ENCODE peak calls at places on chromosomes 16 and 17, in seven cellular contexts. M is fibroblast of the aortic adventitia; Y is AG04450; N is transverse colon; A is mammary epithelial cell; W is endodermal cell; I is CD8-positive, alpha-beta T cell. P is an unnamed sample.

GRCh38 chr17:12545877-12546513 is 119.7 kb upstream of the MYOCD start:
- DNase-seq in M (peak), Y (no peak), N (peak), A (no peak), W (peak), I (no peak), P (no peak)

GRCh38 chr17:1379930-1380313 is 20.1 kb downstream of the YWHAE start:
- DNase-seq in M (no peak), Y (no peak), N (no peak), A (peak), W (no peak), I (no peak), P (no peak)

GRCh38 chr16:1494129-1494640 is 1.0 kb downstream of the TELO2 start:
- DNase-seq in M (peak), Y (peak), N (peak), A (peak), W (peak), I (no peak), P (peak)

GRCh38 chr16:66906916-66907836 is 11.5 kb downstream of the CDH16 start:
- DNase-seq in M (no peak), Y (no peak), N (no peak), A (no peak), W (no peak), I (no peak), P (no peak)

GRCh38 chr17:28174352-28175046 is 132.0 kb downstream of the NLK start:
- DNase-seq in M (no peak), Y (no peak), N (no peak), A (peak), W (peak), I (no peak), P (no peak)

GRCh38 chr17:77916771-77917481 is 41.6 kb upstream of the TNRC6C start:
- DNase-seq in M (no peak), Y (no peak), N (no peak), A (no peak), W (no peak), I (no peak), P (no peak)

GRCh38 chr16:5381481-5381880 is 283.9 kb upstream of the EEF2KMT start:
- DNase-seq in M (no peak), Y (no peak), N (no peak), A (no peak), W (no peak), I (no peak), P (no peak)

GRCh38 chr17:41505836-41506767 is 690 bp upstream of the KRT13 start:
- DNase-seq in M (no peak), Y (no peak), N (no peak), A (no peak), W (no peak), I (no peak), P (no peak)

GRCh38 chr16:554640-555413 is 5.4 kb upstream of the PRR35 start:
- DNase-seq in M (peak), Y (no peak), N (peak), A (peak), W (no peak), I (no peak), P (no peak)

GRCh38 chr16:72042157-72042660 is 12.1 kb upstream of the HP start:
- DNase-seq in M (no peak), Y (no peak), N (no peak), A (peak), W (no peak), I (no peak), P (no peak)

GRCh38 chr16:49623501-49624266 is 232.2 kb downstream of the ZNF423 start:
- DNase-seq in M (no peak), Y (no peak), N (no peak), A (no peak), W (peak), I (no peak), P (no peak)

GRCh38 chr16:67357561-67357960 is 30.9 kb downstream of the LRRC36 start:
- DNase-seq in M (no peak), Y (no peak), N (no peak), A (no peak), W (no peak), I (no peak), P (no peak)

GRCh38 chr17:15510361-15510760 is 42.9 kb upstream of the CDRT4 start:
- DNase-seq in M (peak), Y (no peak), N (no peak), A (peak), W (no peak), I (no peak), P (peak)

GRCh38 chr16:9695152-9695551 is 487.1 kb downstream of the GRIN2A start:
- DNase-seq in M (no peak), Y (no peak), N (no peak), A (no peak), W (peak), I (no peak), P (no peak)

GRCh38 chr16:27706156-27706705 is 156.3 kb downstream of the KATNIP start:
- DNase-seq in M (no peak), Y (no peak), N (no peak), A (no peak), W (no peak), I (no peak), P (no peak)

GRCh38 chr17:30922235-30922993 is 669 bp downstream of the ADAP2 start:
- DNase-seq in M (no peak), Y (no peak), N (peak), A (no peak), W (peak), I (no peak), P (no peak)

GRCh38 chr17:7747586-7747985 is 30.0 kb downstream of the DNAH2 start:
- DNase-seq in M (peak), Y (peak), N (no peak), A (no peak), W (no peak), I (no peak), P (peak)

GRCh38 chr17:28926366-28926765 is 23.5 kb upstream of the DHRS13 start:
- DNase-seq in M (no peak), Y (no peak), N (no peak), A (peak), W (no peak), I (no peak), P (no peak)

GRCh38 chr16:30980068-30980371 is 5.0 kb upstream of the HSD3B7 start:
- DNase-seq in M (no peak), Y (no peak), N (no peak), A (no peak), W (no peak), I (no peak), P (no peak)

GRCh38 chr17:78670850-78671291 is 93.7 kb upstream of the DNAH17 start:
- DNase-seq in M (no peak), Y (no peak), N (no peak), A (no peak), W (no peak), I (no peak), P (no peak)

GRCh38 chr17:47813077-47813476 is 8.5 kb downstream of the OSBPL7 start:
- DNase-seq in M (no peak), Y (no peak), N (no peak), A (no peak), W (peak), I (no peak), P (no peak)

GRCh38 chr17:44219636-44220210 is at the start of gene UBTF:
- DNase-seq in M (peak), Y (no peak), N (peak), A (peak), W (peak), I (peak), P (no peak)

GRCh38 chr16:85202631-85203461 is 90.6 kb upstream of the CIBAR2 start:
- DNase-seq in M (peak), Y (peak), N (peak), A (no peak), W (peak), I (no peak), P (peak)

GRCh38 chr16:48117217-48118105 is 38.3 kb downstream of the ABCC12 start:
- DNase-seq in M (peak), Y (no peak), N (peak), A (no peak), W (peak), I (peak), P (no peak)

GRCh38 chr16:67935096-67935401 is 1.6 kb downstream of the PSMB10 start:
- DNase-seq in M (no peak), Y (no peak), N (no peak), A (no peak), W (no peak), I (no peak), P (no peak)

GRCh38 chr16:1351582-1352362 is at the start of the genes GNPTG and TSR3:
- DNase-seq in M (peak), Y (peak), N (peak), A (peak), W (peak), I (peak), P (peak)

GRCh38 chr16:70429888-70430666 is 8.8 kb downstream of the ST3GAL2 start:
- DNase-seq in M (no peak), Y (no peak), N (no peak), A (no peak), W (no peak), I (no peak), P (no peak)

GRCh38 chr16:47143677-47144558 is at the start of gene NETO2:
- DNase-seq in M (peak), Y (no peak), N (peak), A (peak), W (peak), I (peak), P (no peak)

GRCh38 chr16:89291776-89292175 is 74.3 kb downstream of the ZNF778 start:
- DNase-seq in M (no peak), Y (no peak), N (no peak), A (no peak), W (no peak), I (no peak), P (no peak)

GRCh38 chr17:44069974-44070454 is 521 bp upstream of the G6PC3 start:
- DNase-seq in M (peak), Y (no peak), N (no peak), A (peak), W (peak), I (no peak), P (no peak)

GRCh38 chr17:6105608-6106007 is 35.4 kb downstream of the WSCD1 start:
- DNase-seq in M (no peak), Y (no peak), N (peak), A (no peak), W (peak), I (no peak), P (no peak)

GRCh38 chr17:28968914-28969295 is 17.6 kb upstream of the PHF12 start:
- DNase-seq in M (no peak), Y (no peak), N (no peak), A (no peak), W (no peak), I (no peak), P (no peak)

DNA sequence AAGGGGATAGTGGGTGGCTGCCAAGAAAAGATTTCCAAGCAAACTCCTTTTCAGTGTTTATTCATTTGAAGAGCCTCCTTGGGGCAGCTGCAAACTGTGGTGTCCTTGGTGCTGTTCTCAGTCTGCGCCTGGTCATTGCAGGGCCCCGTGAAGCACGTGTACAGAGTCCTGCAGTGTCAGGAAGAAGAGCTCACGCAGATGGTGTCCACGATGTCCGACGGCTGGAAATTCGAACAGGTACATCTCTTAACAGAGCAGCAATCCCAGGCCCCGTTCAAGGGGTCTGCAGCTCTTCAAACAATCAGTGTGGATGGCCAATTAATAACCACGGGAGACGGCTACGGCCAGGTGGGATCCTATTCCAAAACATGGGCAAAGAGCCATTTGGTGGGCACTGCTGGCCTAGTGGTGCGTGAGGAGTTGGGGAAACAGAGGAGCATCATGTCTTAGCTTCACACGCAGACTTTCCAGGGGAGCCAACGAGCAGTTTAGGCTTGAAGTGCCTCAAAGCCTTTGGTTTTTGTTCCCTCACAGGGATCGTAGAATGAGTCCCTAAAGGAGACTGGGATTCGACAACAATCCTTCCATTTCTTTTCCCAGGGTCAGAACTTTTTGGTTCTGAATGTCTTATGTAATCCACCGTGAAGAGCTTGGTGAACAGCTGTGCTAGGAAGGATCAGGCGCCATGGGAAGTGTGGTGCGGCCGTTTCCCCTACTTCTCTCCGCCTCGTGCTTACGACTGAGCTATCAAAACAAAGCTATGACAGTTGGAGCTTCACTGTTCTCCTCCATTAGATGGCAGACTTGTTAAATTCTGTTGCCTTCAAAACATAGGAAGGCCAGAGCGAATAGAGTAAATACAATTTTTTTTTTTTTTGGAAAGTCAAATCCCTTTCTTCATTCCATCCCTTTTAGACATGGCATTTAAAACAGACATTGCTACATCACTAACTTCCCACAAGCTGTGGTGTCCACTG is 12.6 kb downstream of the KCTD2 start:
- DNase-seq in M (peak), Y (peak), N (no peak), A (no peak), W (no peak), I (no peak), P (peak)
- TF ChIP-seq CTCF in M (peak), Y (peak), N (peak), A (peak), W (peak), I (peak), P (peak)

DNA sequence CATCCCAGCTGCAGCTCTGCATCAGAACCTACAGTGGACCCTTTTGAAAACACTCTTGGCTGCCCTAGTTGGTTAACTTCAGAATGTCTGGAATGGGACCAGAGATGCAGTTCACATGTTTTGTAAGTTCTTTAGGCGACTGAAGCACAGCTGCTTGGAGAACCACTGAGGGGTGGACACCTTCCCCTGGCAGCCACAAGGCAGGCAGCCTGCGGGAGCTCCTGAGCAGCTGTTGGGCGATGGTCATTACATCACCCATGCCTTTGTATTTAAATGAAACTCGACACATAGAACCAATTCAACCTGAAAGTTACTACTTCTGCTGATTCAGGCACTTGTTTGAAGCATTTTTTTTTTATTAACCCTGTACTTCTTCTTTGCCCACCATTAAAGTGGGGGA is 151.5 kb downstream of the LGALS9B start:
- DNase-seq in M (no peak), Y (no peak), N (no peak), A (no peak), W (no peak), I (no peak), P (no peak)
- H3K4me3 ChIP-seq in M (no peak), Y (no peak), N (no peak), A (no peak), W (no peak), I (no peak), P (no peak)

GRCh38 chr17:46793541-46793940 is 25.0 kb downstream of the WNT3 start:
- DNase-seq in M (no peak), Y (no peak), N (no peak), A (no peak), W (no peak), I (no peak), P (no peak)
- TF ChIP-seq CTCF in M (no peak), Y (no peak), N (no peak), A (no peak), W (no peak), I (no peak), P (no peak)

DNA sequence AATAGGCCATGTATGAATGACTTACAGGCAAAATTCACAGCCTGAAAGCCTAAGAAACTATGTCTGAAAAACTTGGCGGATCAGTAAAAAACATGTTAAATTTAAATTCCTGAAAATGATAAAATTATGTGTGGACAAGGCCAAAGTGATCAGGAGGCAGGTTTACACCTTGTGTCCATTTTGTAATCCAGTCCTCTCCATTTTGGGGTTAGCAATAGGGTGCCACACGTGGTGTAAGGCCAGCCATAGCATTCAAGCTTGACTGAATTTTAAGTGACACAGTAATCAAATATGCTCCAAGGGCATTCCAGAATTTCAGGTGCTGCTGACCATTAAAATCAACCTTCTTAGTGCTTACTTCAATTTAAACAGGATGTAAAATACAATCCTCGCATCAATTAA is 2.7 kb downstream of the RNF43 start:
- DNase-seq in M (no peak), Y (no peak), N (no peak), A (peak), W (no peak), I (no peak), P (no peak)
- H3K4me3 ChIP-seq in M (no peak), Y (no peak), N (no peak), A (peak), W (no peak), I (no peak), P (no peak)

DNA sequence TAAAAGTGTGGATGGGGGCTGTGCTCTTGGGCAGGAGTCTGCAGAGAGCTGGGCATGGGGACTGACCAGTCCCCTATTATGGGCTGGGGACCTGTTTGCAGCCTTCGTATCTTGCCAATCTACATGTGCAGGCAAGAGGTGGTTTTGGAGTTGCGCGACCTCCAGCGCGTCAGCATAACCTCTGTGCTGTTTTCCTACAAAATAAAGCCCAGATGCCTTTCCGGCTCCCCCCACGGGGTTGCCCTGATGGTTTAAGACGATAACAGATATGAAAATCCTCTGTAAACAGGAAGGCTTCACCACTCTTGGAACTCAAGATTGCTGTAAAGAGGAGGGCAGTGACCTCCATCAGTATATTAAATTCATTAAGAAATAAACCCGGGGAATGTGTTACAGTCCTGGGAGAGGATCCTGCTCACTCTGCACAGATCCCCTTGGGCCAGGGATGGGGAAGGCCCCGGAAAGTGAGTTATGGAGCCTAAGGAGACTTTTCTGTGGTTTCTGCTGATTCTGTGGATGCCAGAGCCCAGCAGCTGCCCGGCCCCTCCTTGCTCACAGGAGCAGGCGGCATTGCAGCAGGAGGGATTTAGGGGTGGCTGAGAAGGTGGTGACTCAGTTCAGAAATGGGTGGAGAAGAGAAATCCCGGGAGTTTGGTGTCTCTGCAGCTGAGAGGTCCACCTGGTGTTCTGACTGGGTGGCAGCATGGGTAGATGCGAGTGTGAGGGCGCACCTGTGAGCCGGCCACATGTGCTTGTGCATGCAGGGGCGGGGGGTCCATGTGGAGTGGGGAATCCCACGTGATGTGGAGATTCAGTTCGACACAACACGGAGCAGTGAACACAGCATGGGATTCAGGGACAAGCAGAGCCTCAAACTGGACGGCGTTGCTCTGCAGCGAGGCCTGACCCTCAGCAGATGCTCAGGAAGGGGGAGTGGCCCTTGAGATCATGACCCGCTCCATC is 16.2 kb upstream of the SPPL2C start:
- DNase-seq in M (no peak), Y (no peak), N (no peak), A (no peak), W (no peak), I (no peak), P (no peak)
- TF ChIP-seq CTCF in M (no peak), Y (no peak), N (no peak), A (no peak), W (peak), I (no peak), P (peak)

DNA sequence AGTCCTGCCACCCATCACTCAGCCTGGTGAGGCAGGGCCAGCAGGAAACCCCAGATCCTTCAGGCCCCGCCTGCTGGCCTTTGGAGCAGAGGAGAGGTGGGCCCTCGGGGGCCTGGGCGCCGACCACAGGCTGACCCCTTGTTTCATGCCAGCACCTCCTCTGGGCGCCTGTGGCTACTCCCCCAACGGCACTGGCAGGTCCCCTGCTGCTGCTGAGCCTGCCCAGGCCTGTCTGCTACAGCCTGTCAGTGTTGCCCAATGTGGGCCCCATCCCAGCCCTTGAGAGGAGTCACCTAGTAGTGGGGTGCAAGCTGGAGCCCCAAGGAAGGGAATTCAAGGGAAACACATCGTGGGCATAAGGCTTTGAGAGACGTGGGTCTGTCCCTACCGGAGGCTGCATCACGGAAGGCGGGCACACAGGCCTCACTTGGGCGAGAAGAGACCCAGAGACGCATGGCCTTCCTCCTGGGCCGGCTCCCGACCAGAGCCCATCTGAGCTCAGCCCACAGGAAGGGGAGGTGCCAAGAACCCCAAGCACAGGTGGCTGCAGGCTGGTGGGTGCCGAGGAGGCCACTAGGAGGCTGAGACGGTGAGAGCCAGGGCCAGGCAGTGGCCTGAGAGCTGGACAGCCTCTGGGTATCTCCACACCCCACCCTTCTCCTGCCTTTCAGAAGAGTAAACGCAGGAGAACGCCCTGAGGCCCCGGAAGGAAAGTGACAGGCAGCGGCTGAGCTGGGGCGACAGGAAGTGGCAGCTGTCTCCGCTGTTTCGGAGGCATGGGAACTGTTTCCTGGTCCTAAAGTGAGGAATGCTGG is 8.1 kb upstream of the FASN start:
- DNase-seq in M (no peak), Y (no peak), N (peak), A (peak), W (peak), I (peak), P (no peak)
- H3K4me3 ChIP-seq in M (no peak), Y (no peak), N (no peak), A (peak), W (no peak), I (peak), P (no peak)

P was measured in AG09309.